ENCODE peak calls at places on chromosomes 12 and 14, in four cellular contexts. Q is AG08396; K is cardiac fibroblast; Z is activated CD4-positive, alpha-beta memory T cell treated with anti-CD3 and anti-CD28 coated beads, Interleukin-2, amount 10 ng/mL, durations not matched to agents 7 days and 5 days. R is an unnamed sample.

GRCh38 chr14:69226736-69227135 is 33.2 kb upstream of the GALNT16 start:
- DNase-seq in Q (no peak), K (peak; percentile 16), Z (no peak), R (no peak)

GRCh38 chr14:106228541-106229158 is 702.3 kb downstream of the TMEM121 start:
- DNase-seq in Q (no peak), K (no peak), Z (peak; percentile 29), R (peak; percentile 60)

GRCh38 chr12:97756066-97756701 is 293.6 kb downstream of the RMST start:
- DNase-seq in Q (no peak), K (no peak), Z (no peak), R (peak; percentile 12)

GRCh38 chr14:67695394-67695949 is at the start of gene RDH11:
- DNase-seq in Q (peak; percentile 88), K (peak; percentile 92), Z (peak; percentile 88), R (peak; percentile 90)

GRCh38 chr12:116598341-116599284 is 39.4 kb downstream of the MAP1LC3B2 start:
- DNase-seq in Q (no peak), K (no peak), Z (no peak), R (no peak)

GRCh38 chr14:68094158-68094557 is 274.6 kb downstream of the RAD51B start:
- DNase-seq in Q (no peak), K (peak; percentile 35), Z (no peak), R (no peak)

GRCh38 chr14:105315941-105316562 is 1.5 kb downstream of the PACS2 start:
- DNase-seq in Q (peak; percentile 20), K (peak; percentile 15), Z (no peak), R (peak; percentile 32)

GRCh38 chr12:104060791-104061190 is 3.5 kb upstream of the HCFC2 start:
- DNase-seq in Q (no peak), K (no peak), Z (no peak), R (no peak)

GRCh38 chr14:104555621-104556255 is 23.8 kb upstream of the C14orf180 start:
- DNase-seq in Q (no peak), K (no peak), Z (no peak), R (no peak)

GRCh38 chr12:56551070-56551469 is 29.4 kb downstream of the RBMS2 start:
- DNase-seq in Q (no peak), K (no peak), Z (no peak), R (no peak)

R was measured in DND-41.